ENCODE peak calls at places on chromosome 5, in eight cellular contexts. E, W, A, P, U, D, V and M are unnamed samples.

GRCh38 chr5:170434953-170435605 is 45.9 kb upstream of the KCNMB1 start:
- DNase-seq in E (peak), W (peak), A (peak), P (peak), U (peak), D (peak), V (peak), M (peak)

GRCh38 chr5:31827862-31828261 is 188.9 kb downstream of the PDZD2 start:
- DNase-seq in E (no peak), W (peak), A (peak), P (no peak), U (no peak), D (no peak), V (no peak), M (no peak)

GRCh38 chr5:54881286-54882005 is 103.9 kb downstream of the ESM1 start:
- DNase-seq in E (no peak), W (peak), A (peak), P (no peak), U (no peak), D (no peak), V (no peak), M (no peak)

GRCh38 chr5:1925111-1926070 is 42.7 kb upstream of the IRX4 start:
- DNase-seq in E (no peak), W (no peak), A (no peak), P (no peak), U (no peak), D (no peak), V (no peak), M (no peak)

GRCh38 chr5:157312492-157312891 is 46.6 kb downstream of the CYFIP2 start:
- DNase-seq in E (no peak), W (peak), A (peak), P (peak), U (peak), D (peak), V (peak), M (peak)

GRCh38 chr5:140202078-140202477 is 27.1 kb downstream of the CYSTM1 start:
- DNase-seq in E (no peak), W (peak), A (peak), P (no peak), U (no peak), D (no peak), V (no peak), M (no peak)

GRCh38 chr5:82351754-82352145 is 73.6 kb upstream of the RPS23 start:
- DNase-seq in E (no peak), W (peak), A (peak), P (peak), U (no peak), D (peak), V (peak), M (no peak)

GRCh38 chr5:142115937-142116614 is 7.5 kb downstream of the NDFIP1 start:
- DNase-seq in E (no peak), W (peak), A (peak), P (no peak), U (no peak), D (no peak), V (no peak), M (no peak)

GRCh38 chr5:53366245-53366644 is 114.2 kb upstream of the FST start:
- DNase-seq in E (no peak), W (peak), A (peak), P (no peak), U (no peak), D (no peak), V (no peak), M (no peak)

DNA sequence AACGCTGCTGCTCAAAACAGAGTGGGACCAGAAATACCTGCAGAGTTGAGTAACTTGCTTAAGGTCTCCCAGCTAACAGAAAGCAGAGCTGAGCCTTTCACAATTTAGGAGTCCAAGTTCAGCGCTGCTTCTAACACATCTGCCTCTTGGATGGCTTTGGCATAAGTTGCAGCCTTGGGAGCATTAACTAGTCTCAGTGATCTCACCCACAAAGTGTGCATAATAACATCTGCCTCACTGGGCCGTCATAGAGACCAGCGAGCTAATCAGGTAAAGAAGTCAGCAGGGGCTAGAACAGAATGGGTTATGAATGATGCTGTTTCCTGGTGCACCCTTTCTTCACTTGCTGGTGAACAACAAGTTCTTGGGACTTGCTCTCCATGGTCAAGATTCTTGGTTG is 36.5 kb downstream of the WWC1 start:
- DNase-seq in E (no peak), W (no peak), A (peak), P (peak), U (no peak), D (no peak), V (no peak), M (no peak)
- H3K4me2 ChIP-seq in E (peak), W (peak), A (no peak), P (no peak), U (no peak), D (peak), V (no peak), M (no peak)

DNA sequence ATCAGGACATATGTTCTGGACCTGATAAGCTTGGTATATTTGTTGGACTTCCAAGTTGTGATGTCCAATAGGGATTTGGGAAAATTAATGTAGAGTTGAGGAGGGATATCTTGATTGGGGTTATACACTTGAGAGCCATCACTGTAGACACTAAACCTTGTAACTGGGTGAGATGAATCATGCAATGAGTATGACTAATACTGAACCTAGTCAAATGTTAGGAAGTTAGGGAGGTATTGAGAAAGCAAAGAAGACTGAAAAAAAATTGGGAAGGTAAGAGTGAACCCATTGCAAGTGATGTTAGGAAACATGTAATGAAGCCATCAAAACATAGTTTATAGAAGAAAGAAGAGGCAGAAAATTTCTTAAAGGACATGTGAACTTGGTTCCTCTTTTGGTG is 668.4 kb upstream of the CDH9 start:
- DNase-seq in E (no peak), W (peak), A (peak), P (no peak), U (no peak), D (no peak), V (no peak), M (no peak)
- H3K4me2 ChIP-seq in E (no peak), W (no peak), A (no peak), P (no peak), U (no peak), D (no peak), V (no peak), M (no peak)

GRCh38 chr5:179285236-179285635 is 60.0 kb downstream of the ADAMTS2 start:
- DNase-seq in E (no peak), W (no peak), A (no peak), P (no peak), U (no peak), D (no peak), V (no peak), M (no peak)
- H3K4me2 ChIP-seq in E (no peak), W (no peak), A (peak), P (no peak), U (no peak), D (no peak), V (no peak), M (no peak)

GRCh38 chr5:38013107-38013506 is 173.3 kb upstream of the GDNF start:
- DNase-seq in E (no peak), W (no peak), A (no peak), P (no peak), U (no peak), D (no peak), V (no peak), M (no peak)
- H3K4me2 ChIP-seq in E (no peak), W (no peak), A (no peak), P (no peak), U (no peak), D (no peak), V (no peak), M (no peak)

DNA sequence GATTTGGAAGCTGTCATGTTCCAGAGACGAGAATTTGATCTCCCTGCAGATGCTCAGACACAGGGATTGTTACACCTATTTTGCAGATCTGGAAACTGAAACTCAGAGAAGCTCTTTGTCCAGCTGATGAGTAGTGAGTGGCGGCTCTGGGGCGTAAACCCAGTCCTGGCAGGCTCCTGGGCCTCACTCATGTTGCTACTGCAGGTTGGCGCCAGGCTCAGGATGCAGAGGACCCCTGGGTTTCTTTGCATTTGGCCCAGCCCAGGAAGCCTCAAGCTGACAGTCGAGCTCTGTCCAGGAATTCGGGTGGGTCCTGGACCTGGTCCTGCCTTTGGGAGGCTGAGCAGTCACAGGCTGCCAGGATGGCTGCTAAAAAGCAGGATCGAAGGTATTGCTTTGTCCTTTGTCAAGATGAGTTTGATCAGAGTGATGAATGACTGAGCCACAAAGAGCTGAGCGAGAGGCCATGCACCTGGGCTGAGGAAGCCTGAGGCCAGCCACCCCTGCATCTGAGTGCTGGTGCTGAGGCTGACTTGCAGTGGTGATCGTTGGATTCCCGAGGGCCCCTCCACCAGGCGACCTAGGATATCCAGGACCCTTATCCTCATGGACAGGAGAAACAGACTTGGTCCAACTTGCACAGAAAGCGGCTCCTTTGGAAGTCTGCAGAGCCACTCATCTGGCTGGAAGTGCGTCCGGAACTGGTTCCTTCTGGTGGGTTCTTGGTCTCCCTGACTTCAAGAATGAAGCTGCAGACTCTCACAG is 8.3 kb upstream of the RNF130 start:
- DNase-seq in E (no peak), W (no peak), A (no peak), P (no peak), U (no peak), D (no peak), V (no peak), M (no peak)
- H3K4me2 ChIP-seq in E (no peak), W (no peak), A (no peak), P (no peak), U (no peak), D (no peak), V (no peak), M (no peak)

GRCh38 chr5:176534640-176535039 is 2.6 kb downstream of the RNF44 start:
- DNase-seq in E (no peak), W (no peak), A (no peak), P (no peak), U (no peak), D (no peak), V (no peak), M (peak)
- H3K4me2 ChIP-seq in E (peak), W (peak), A (peak), P (peak), U (peak), D (peak), V (no peak), M (peak)

GRCh38 chr5:98880598-98880997 is 48.2 kb downstream of the CHD1 start:
- DNase-seq in E (no peak), W (no peak), A (peak), P (no peak), U (no peak), D (no peak), V (no peak), M (no peak)

GRCh38 chr5:98877600-98877999 is 51.2 kb downstream of the CHD1 start:
- DNase-seq in E (no peak), W (no peak), A (no peak), P (no peak), U (no peak), D (no peak), V (no peak), M (no peak)

GRCh38 chr5:98880151-98880550 is 48.7 kb downstream of the CHD1 start:
- DNase-seq in E (no peak), W (peak), A (peak), P (no peak), U (no peak), D (no peak), V (no peak), M (no peak)
- H3K4me2 ChIP-seq in E (peak), W (peak), A (no peak), P (no peak), U (no peak), D (no peak), V (no peak), M (no peak)